ENCODE peak calls at places on chromosomes 6 and 20, in four cellular contexts. One of them, this sample, is unnamed.

GRCh38 chr6:47254906-47255305 is 54.8 kb downstream of the TNFRSF21 start:
- DNase-seq in endodermal cell: no peak
- DNase-seq in fibroblast of pulmonary artery: no peak
- DNase-seq in lung: no peak
- DNase-seq in this sample: no peak

GRCh38 chr6:15948930-15949900 is 179.7 kb upstream of the MYLIP start:
- DNase-seq in lung: peak
- DNase-seq in fibroblast of pulmonary artery: peak
- DNase-seq in endodermal cell: peak
- DNase-seq in this sample: no peak

GRCh38 chr6:215335-216034 is 76.8 kb upstream of the DUSP22 start:
- DNase-seq in lung: peak
- DNase-seq in fibroblast of pulmonary artery: no peak
- DNase-seq in endodermal cell: no peak
- DNase-seq in this sample: peak

GRCh38 chr6:4281341-4282293 is 146.2 kb upstream of the ECI2 start:
- DNase-seq in lung: peak
- DNase-seq in fibroblast of pulmonary artery: peak
- DNase-seq in endodermal cell: peak
- DNase-seq in this sample: no peak

GRCh38 chr6:97501875-97502274 is 218.9 kb upstream of the MMS22L start:
- DNase-seq in lung: no peak
- DNase-seq in endodermal cell: no peak
- DNase-seq in fibroblast of pulmonary artery: no peak
- DNase-seq in this sample: no peak

GRCh38 chr6:85464260-85464644 is 14.4 kb downstream of the NT5E start:
- DNase-seq in lung: no peak
- DNase-seq in endodermal cell: peak
- DNase-seq in fibroblast of pulmonary artery: peak
- DNase-seq in this sample: peak

GRCh38 chr20:50260480-50261221 is 70.0 kb downstream of the CEBPB start:
- DNase-seq in endodermal cell: no peak
- DNase-seq in lung: no peak
- DNase-seq in fibroblast of pulmonary artery: no peak
- DNase-seq in this sample: no peak

GRCh38 chr6:155275808-155276480 is 12.1 kb downstream of the CLDN20 start:
- DNase-seq in lung: no peak
- DNase-seq in endodermal cell: no peak
- DNase-seq in fibroblast of pulmonary artery: peak
- DNase-seq in this sample: no peak

GRCh38 chr6:92723390-92723931 is 695.9 kb downstream of the EPHA7 start:
- DNase-seq in endodermal cell: no peak
- DNase-seq in fibroblast of pulmonary artery: no peak
- DNase-seq in lung: peak
- DNase-seq in this sample: no peak

GRCh38 chr6:79713701-79714322 is 82.7 kb downstream of the SH3BGRL2 start:
- DNase-seq in fibroblast of pulmonary artery: peak
- DNase-seq in endodermal cell: peak
- DNase-seq in lung: peak
- DNase-seq in this sample: peak

GRCh38 chr6:84052204-84052882 is 18.8 kb downstream of the MRAP2 start:
- DNase-seq in endodermal cell: peak
- DNase-seq in lung: no peak
- DNase-seq in fibroblast of pulmonary artery: peak
- DNase-seq in this sample: peak

GRCh38 chr6:166584046-166584679 is 2.3 kb downstream of the RAMACL start:
- DNase-seq in fibroblast of pulmonary artery: no peak
- DNase-seq in endodermal cell: peak
- DNase-seq in lung: no peak
- DNase-seq in this sample: peak

GRCh38 chr6:16249971-16250370 is 11.6 kb downstream of the GMPR start:
- DNase-seq in fibroblast of pulmonary artery: no peak
- DNase-seq in lung: no peak
- DNase-seq in endodermal cell: peak
- DNase-seq in this sample: no peak

GRCh38 chr6:63305278-63305677 is 14.5 kb downstream of the LGSN start:
- DNase-seq in fibroblast of pulmonary artery: no peak
- DNase-seq in endodermal cell: no peak
- DNase-seq in lung: no peak
- DNase-seq in this sample: no peak

GRCh38 chr6:81105998-81106397 is 646.5 kb downstream of the TENT5A start:
- DNase-seq in lung: no peak
- DNase-seq in fibroblast of pulmonary artery: peak
- DNase-seq in endodermal cell: no peak
- DNase-seq in this sample: no peak

GRCh38 chr6:137811121-137811911 is 55.7 kb upstream of the TNFAIP3 start:
- DNase-seq in fibroblast of pulmonary artery: peak
- DNase-seq in lung: peak
- DNase-seq in endodermal cell: no peak
- DNase-seq in this sample: peak

GRCh38 chr20:3446779-3447178 is 24.0 kb upstream of the ATRN start:
- DNase-seq in lung: no peak
- DNase-seq in endodermal cell: no peak
- DNase-seq in fibroblast of pulmonary artery: no peak
- DNase-seq in this sample: no peak

GRCh38 chr20:44709797-44710196 is 5.4 kb upstream of the CCN5 start:
- DNase-seq in fibroblast of pulmonary artery: no peak
- DNase-seq in endodermal cell: no peak
- DNase-seq in lung: no peak
- DNase-seq in this sample: no peak

GRCh38 chr6:45462190-45463134 is 84.7 kb upstream of the SUPT3H start:
- DNase-seq in fibroblast of pulmonary artery: no peak
- DNase-seq in lung: no peak
- DNase-seq in endodermal cell: no peak
- DNase-seq in this sample: peak

GRCh38 chr6:169445661-169446581 is 192.3 kb upstream of the THBS2 start:
- DNase-seq in fibroblast of pulmonary artery: no peak
- DNase-seq in lung: no peak
- DNase-seq in endodermal cell: peak
- DNase-seq in this sample: no peak

GRCh38 chr6:24743944-24744335 is 25.0 kb upstream of the C6orf62 start:
- DNase-seq in fibroblast of pulmonary artery: no peak
- DNase-seq in lung: no peak
- DNase-seq in endodermal cell: no peak
- DNase-seq in this sample: no peak

GRCh38 chr6:40308533-40309306 is 278.4 kb downstream of the LRFN2 start:
- DNase-seq in fibroblast of pulmonary artery: peak
- DNase-seq in endodermal cell: peak
- DNase-seq in lung: peak
- DNase-seq in this sample: peak

GRCh38 chr20:3755269-3755668 is 12.3 kb downstream of the ADISSP start:
- DNase-seq in lung: no peak
- DNase-seq in endodermal cell: peak
- DNase-seq in fibroblast of pulmonary artery: no peak
- DNase-seq in this sample: no peak

GRCh38 chr6:142956726-142957125 is 11.8 kb upstream of the HIVEP2 start:
- DNase-seq in fibroblast of pulmonary artery: no peak
- DNase-seq in endodermal cell: no peak
- DNase-seq in lung: no peak
- DNase-seq in this sample: no peak

GRCh38 chr20:1154224-1154623 is 30.6 kb downstream of the TMEM74B start:
- DNase-seq in endodermal cell: no peak
- DNase-seq in fibroblast of pulmonary artery: no peak
- DNase-seq in lung: no peak
- DNase-seq in this sample: no peak

GRCh38 chr6:105429676-105430075 is 26.8 kb upstream of the PREP start:
- DNase-seq in endodermal cell: no peak
- DNase-seq in fibroblast of pulmonary artery: no peak
- DNase-seq in lung: no peak
- DNase-seq in this sample: peak

GRCh38 chr20:1838479-1839279 is 56.5 kb upstream of the SIRPA start:
- DNase-seq in lung: no peak
- DNase-seq in fibroblast of pulmonary artery: no peak
- DNase-seq in endodermal cell: no peak
- DNase-seq in this sample: no peak

GRCh38 chr6:25346064-25346463 is 66.9 kb downstream of the CARMIL1 start:
- DNase-seq in endodermal cell: no peak
- DNase-seq in fibroblast of pulmonary artery: no peak
- DNase-seq in lung: no peak
- DNase-seq in this sample: no peak

GRCh38 chr20:63941282-63942060 is 14.7 kb downstream of the UCKL1 start:
- DNase-seq in lung: peak
- DNase-seq in fibroblast of pulmonary artery: no peak
- DNase-seq in endodermal cell: peak
- DNase-seq in this sample: no peak

GRCh38 chr6:151230277-151230577 is 9.5 kb upstream of the AKAP12 start:
- DNase-seq in lung: no peak
- DNase-seq in endodermal cell: no peak
- DNase-seq in fibroblast of pulmonary artery: no peak
- DNase-seq in this sample: no peak

GRCh38 chr6:2020909-2021308 is 224.5 kb downstream of the GMDS start:
- DNase-seq in lung: no peak
- DNase-seq in endodermal cell: no peak
- DNase-seq in fibroblast of pulmonary artery: peak
- DNase-seq in this sample: peak

GRCh38 chr6:7617954-7618764 is 28.2 kb downstream of the SNRNP48 start:
- DNase-seq in lung: peak
- DNase-seq in fibroblast of pulmonary artery: peak
- DNase-seq in endodermal cell: no peak
- DNase-seq in this sample: peak

GRCh38 chr6:149488815-149489214 is 4.0 kb upstream of the ZC3H12D start:
- DNase-seq in endodermal cell: no peak
- DNase-seq in fibroblast of pulmonary artery: peak
- DNase-seq in lung: peak
- DNase-seq in this sample: no peak

GRCh38 chr20:14198416-14198815 is 139.0 kb downstream of the FLRT3 start:
- DNase-seq in fibroblast of pulmonary artery: no peak
- DNase-seq in endodermal cell: no peak
- DNase-seq in lung: no peak
- DNase-seq in this sample: no peak

GRCh38 chr6:44674226-44675155 is 287.0 kb downstream of the CDC5L start:
- DNase-seq in endodermal cell: no peak
- DNase-seq in lung: no peak
- DNase-seq in fibroblast of pulmonary artery: no peak
- DNase-seq in this sample: no peak

GRCh38 chr6:16653226-16653625 is 108.0 kb downstream of the ATXN1 start:
- DNase-seq in endodermal cell: no peak
- DNase-seq in fibroblast of pulmonary artery: no peak
- DNase-seq in lung: no peak
- DNase-seq in this sample: no peak

GRCh38 chr6:20808984-20809383 is 274.7 kb downstream of the CDKAL1 start:
- DNase-seq in lung: no peak
- DNase-seq in fibroblast of pulmonary artery: no peak
- DNase-seq in endodermal cell: no peak
- DNase-seq in this sample: no peak

GRCh38 chr6:73854998-73855718 is 159.2 kb downstream of the CD109 start:
- DNase-seq in lung: no peak
- DNase-seq in endodermal cell: no peak
- DNase-seq in fibroblast of pulmonary artery: peak
- DNase-seq in this sample: peak

GRCh38 chr6:169668203-169668847 is 33.5 kb downstream of the WDR27 start:
- DNase-seq in endodermal cell: no peak
- DNase-seq in lung: no peak
- DNase-seq in fibroblast of pulmonary artery: no peak
- DNase-seq in this sample: no peak

GRCh38 chr6:35260642-35261570 is 1.4 kb downstream of the ZNF76 start:
- DNase-seq in endodermal cell: no peak
- DNase-seq in fibroblast of pulmonary artery: peak
- DNase-seq in lung: no peak
- DNase-seq in this sample: peak
- TF ChIP-seq CTCF in endodermal cell: no peak
- TF ChIP-seq CTCF in fibroblast of pulmonary artery: no peak
- TF ChIP-seq CTCF in lung: no peak
- TF ChIP-seq CTCF in this sample: no peak

GRCh38 chr6:42562788-42563187 is 1.0 kb upstream of the UBR2 start:
- DNase-seq in lung: no peak
- DNase-seq in endodermal cell: no peak
- DNase-seq in fibroblast of pulmonary artery: no peak
- DNase-seq in this sample: no peak

GRCh38 chr6:42564496-42564890 is 664 bp downstream of the UBR2 start:
- DNase-seq in fibroblast of pulmonary artery: no peak
- DNase-seq in endodermal cell: no peak
- DNase-seq in lung: no peak
- DNase-seq in this sample: no peak

GRCh38 chr6:42561986-42562385 is 1.8 kb upstream of the UBR2 start:
- DNase-seq in endodermal cell: no peak
- DNase-seq in fibroblast of pulmonary artery: no peak
- DNase-seq in lung: no peak
- DNase-seq in this sample: no peak

GRCh38 chr6:42566614-42567208 is 2.9 kb downstream of the UBR2 start:
- DNase-seq in fibroblast of pulmonary artery: no peak
- DNase-seq in endodermal cell: no peak
- DNase-seq in lung: no peak
- DNase-seq in this sample: no peak

DNA sequence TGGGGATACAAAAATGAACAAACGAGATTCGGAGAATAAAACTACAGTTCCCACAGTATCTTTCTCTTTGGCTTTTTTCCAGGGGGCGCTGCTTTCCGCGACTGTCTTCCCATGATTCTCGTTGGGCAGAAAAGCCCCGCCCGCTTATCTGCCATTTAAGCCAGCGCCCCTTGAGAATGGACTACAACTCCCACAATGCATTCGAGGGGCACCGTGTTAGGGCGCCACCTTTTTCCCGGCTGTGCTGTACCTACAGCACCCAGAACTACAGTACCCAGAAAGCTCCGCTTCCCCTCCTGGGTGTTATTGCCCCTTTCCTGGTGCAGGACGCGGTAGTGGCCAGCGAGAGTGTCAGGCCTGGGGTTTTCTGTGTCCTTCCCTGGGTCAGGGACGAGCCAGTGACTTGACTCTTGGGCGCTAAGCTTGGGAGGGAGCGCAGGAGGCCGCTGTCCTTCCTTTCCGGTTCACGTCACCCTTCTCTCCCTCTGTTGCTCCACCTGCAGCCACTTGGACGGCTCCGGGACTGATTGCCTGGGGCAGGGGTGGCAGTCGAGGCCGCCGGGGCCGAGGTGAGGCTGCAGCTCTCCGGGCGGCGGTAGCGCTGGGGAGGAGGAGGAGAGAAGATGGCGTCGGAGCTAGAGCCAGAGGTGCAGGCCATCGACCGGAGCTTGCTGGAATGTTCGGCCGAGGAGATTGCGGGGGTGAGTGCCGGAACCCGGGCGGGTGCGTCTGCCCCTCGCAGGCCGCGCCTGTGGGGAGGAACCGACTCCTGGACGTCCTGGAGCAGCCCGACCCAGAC is at the start of gene UBR2:
- DNase-seq in fibroblast of pulmonary artery: peak
- DNase-seq in endodermal cell: peak
- DNase-seq in lung: peak
- DNase-seq in this sample: peak
- TF ChIP-seq CTCF in fibroblast of pulmonary artery: peak
- TF ChIP-seq CTCF in endodermal cell: peak
- TF ChIP-seq CTCF in lung: peak
- TF ChIP-seq CTCF in this sample: peak

GRCh38 chr20:25247666-25248500 is at the start of gene PYGB:
- DNase-seq in endodermal cell: peak
- DNase-seq in lung: peak
- DNase-seq in fibroblast of pulmonary artery: peak
- DNase-seq in this sample: peak
- TF ChIP-seq CTCF in endodermal cell: no peak
- TF ChIP-seq CTCF in lung: no peak
- TF ChIP-seq CTCF in fibroblast of pulmonary artery: no peak
- TF ChIP-seq CTCF in this sample: no peak

GRCh38 chr20:58636983-58637421 is 14.1 kb upstream of the STX16 start:
- DNase-seq in lung: no peak
- DNase-seq in fibroblast of pulmonary artery: no peak
- DNase-seq in endodermal cell: peak
- DNase-seq in this sample: no peak
- TF ChIP-seq CTCF in lung: no peak
- TF ChIP-seq CTCF in fibroblast of pulmonary artery: peak
- TF ChIP-seq CTCF in endodermal cell: peak
- TF ChIP-seq CTCF in this sample: no peak

GRCh38 chr20:24303393-24303792 is 166.0 kb upstream of the SYNDIG1 start:
- DNase-seq in lung: no peak
- DNase-seq in fibroblast of pulmonary artery: no peak
- DNase-seq in endodermal cell: no peak
- DNase-seq in this sample: peak
- TF ChIP-seq CTCF in lung: no peak
- TF ChIP-seq CTCF in fibroblast of pulmonary artery: no peak
- TF ChIP-seq CTCF in endodermal cell: peak
- TF ChIP-seq CTCF in this sample: no peak